ENCODE peak calls at places on chromosomes 16 and 17, in five cellular contexts. M, G, N, E and H are unnamed samples.

GRCh38 chr17:46977348-46977747 is 1.7 kb downstream of the RPRML start:
- DNase-seq in M (peak; percentile 69), G (no peak), N (no peak), E (peak; percentile 73), H (peak; percentile 32)

GRCh38 chr17:42171831-42172230 is 9.1 kb downstream of the KCNH4 start:
- DNase-seq in M (no peak), G (no peak), N (no peak), E (no peak), H (no peak)

GRCh38 chr17:4602041-4602440 is 17.7 kb downstream of the SMTNL2 start:
- DNase-seq in M (no peak), G (no peak), N (no peak), E (no peak), H (no peak)

GRCh38 chr17:1203111-1203966 is 23.6 kb upstream of the ABR start:
- DNase-seq in M (no peak), G (peak; percentile 86), N (peak; percentile 53), E (peak; percentile 87), H (peak; percentile 90)

GRCh38 chr16:71262391-71262790 is 26.8 kb downstream of the CMTR2 start:
- DNase-seq in M (no peak), G (no peak), N (no peak), E (no peak), H (no peak)

GRCh38 chr17:82118815-82119380 is 20.9 kb upstream of the FASN start:
- DNase-seq in M (no peak), G (no peak), N (peak; percentile 49), E (no peak), H (no peak)

GRCh38 chr16:88431651-88432050 is 21.4 kb upstream of the ZFPM1 start:
- DNase-seq in M (no peak), G (no peak), N (no peak), E (no peak), H (no peak)

GRCh38 chr17:74920306-74920620 is 2.8 kb downstream of the USH1G start:
- DNase-seq in M (no peak), G (no peak), N (no peak), E (no peak), H (no peak)

GRCh38 chr16:30096105-30096861 is at the start of gene YPEL3:
- DNase-seq in M (peak; percentile 90), G (peak; percentile 96), N (peak; percentile 79), E (peak; percentile 88), H (peak; percentile 98)

GRCh38 chr17:42438600-42439567 is 15.8 kb upstream of the CAVIN1 start:
- DNase-seq in M (no peak), G (peak; percentile 62), N (no peak), E (no peak), H (peak; percentile 81)

GRCh38 chr16:51651061-51651466 is 500.0 kb upstream of the SALL1 start:
- DNase-seq in M (no peak), G (no peak), N (peak; percentile 11), E (no peak), H (no peak)

GRCh38 chr16:30741461-30741914 is 6.7 kb upstream of the PHKG2 start:
- DNase-seq in M (no peak), G (peak; percentile 78), N (peak; percentile 83), E (peak; percentile 93), H (no peak)

GRCh38 chr16:3173892-3174617 is 13.9 kb upstream of the OR1F1 start:
- DNase-seq in M (no peak), G (peak; percentile 29), N (no peak), E (peak; percentile 76), H (peak; percentile 41)

GRCh38 chr17:36879027-36879426 is 58.2 kb upstream of the LHX1 start:
- DNase-seq in M (no peak), G (no peak), N (no peak), E (no peak), H (no peak)

GRCh38 chr16:50315346-50315997 is 49.1 kb downstream of the ADCY7 start:
- DNase-seq in M (no peak), G (peak; percentile 32), N (peak; percentile 9), E (no peak), H (peak; percentile 51)

GRCh38 chr17:33712120-33712519 is 419.0 kb upstream of the ASIC2 start:
- DNase-seq in M (no peak), G (no peak), N (no peak), E (no peak), H (no peak)

GRCh38 chr17:7843536-7844291 is 9.7 kb downstream of the KDM6B start:
- DNase-seq in M (no peak), G (peak; percentile 93), N (peak; percentile 82), E (peak; percentile 90), H (peak; percentile 97)

GRCh38 chr17:77395609-77396008 is 254.8 kb downstream of the SEC14L1 start:
- DNase-seq in M (no peak), G (no peak), N (no peak), E (no peak), H (no peak)

GRCh38 chr16:4913130-4913773 is 23.7 kb downstream of the PPL start:
- DNase-seq in M (no peak), G (peak; percentile 30), N (no peak), E (no peak), H (peak; percentile 15)

GRCh38 chr17:35612924-35613521 is 25.9 kb downstream of the AP2B1 start:
- DNase-seq in M (peak; percentile 14), G (no peak), N (peak; percentile 70), E (no peak), H (no peak)

GRCh38 chr17:57481901-57482300 is 225.6 kb downstream of the MSI2 start:
- DNase-seq in M (no peak), G (no peak), N (peak; percentile 100), E (no peak), H (no peak)

GRCh38 chr17:71098071-71098470 is 928.7 kb downstream of the KCNJ2 start:
- DNase-seq in M (no peak), G (no peak), N (no peak), E (no peak), H (no peak)

GRCh38 chr16:649646-650045 is 481 bp downstream of the WDR90 start:
- DNase-seq in M (no peak), G (no peak), N (no peak), E (no peak), H (peak; percentile 88)

GRCh38 chr17:57876866-57877237 is 27.0 kb upstream of the MRPS23 start:
- DNase-seq in M (no peak), G (no peak), N (no peak), E (no peak), H (no peak)

GRCh38 chr16:78444-79145 is 570 bp downstream of the MPG start:
- DNase-seq in M (no peak), G (no peak), N (peak; percentile 69), E (peak; percentile 43), H (peak; percentile 85)

GRCh38 chr17:70168044-70168978 is 1.0 kb upstream of the KCNJ2 start:
- DNase-seq in M (peak; percentile 30), G (peak; percentile 68), N (peak; percentile 70), E (peak; percentile 69), H (peak; percentile 88)

DNA sequence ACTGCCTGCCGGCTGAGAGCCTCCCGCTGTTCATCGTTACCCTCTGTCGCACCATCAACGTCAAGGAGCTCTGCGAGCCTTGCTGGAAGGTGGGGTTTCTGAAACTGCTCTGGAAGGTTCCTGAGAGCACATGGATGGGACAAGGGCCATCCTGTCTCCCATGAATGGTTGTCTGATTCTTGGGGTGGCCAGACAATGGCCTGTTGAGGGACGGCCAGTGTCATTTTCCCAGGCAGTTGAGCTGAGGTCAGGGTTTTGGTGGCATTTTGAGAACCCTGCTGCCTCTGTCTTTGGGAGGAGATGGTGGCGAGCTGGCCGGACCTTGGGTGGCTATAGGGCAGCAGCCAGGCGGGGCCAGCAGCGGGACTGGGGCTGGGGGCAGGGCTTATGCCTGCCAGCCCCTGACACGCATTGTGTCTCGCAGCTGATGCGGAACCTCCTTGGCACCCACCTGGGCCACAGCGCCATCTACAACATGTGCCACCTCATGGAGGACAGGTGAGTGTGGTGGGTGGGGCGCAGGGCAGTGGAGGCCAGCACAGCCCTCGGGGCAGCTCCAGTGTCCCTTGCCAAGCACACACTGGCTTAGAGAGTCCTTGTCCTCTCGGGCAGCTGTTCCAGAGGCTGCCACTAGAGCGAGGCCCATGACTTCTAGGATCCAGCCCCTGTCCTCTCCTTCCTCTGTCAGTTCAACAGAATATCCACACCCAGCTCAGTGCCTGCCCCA is 9.1 kb downstream of the TSC2 start:
- DNase-seq in M (no peak), G (no peak), N (no peak), E (no peak), H (no peak)
- TF ChIP-seq CTCF in M (peak; percentile 34), G (no peak), N (no peak), E (no peak), H (no peak)

DNA sequence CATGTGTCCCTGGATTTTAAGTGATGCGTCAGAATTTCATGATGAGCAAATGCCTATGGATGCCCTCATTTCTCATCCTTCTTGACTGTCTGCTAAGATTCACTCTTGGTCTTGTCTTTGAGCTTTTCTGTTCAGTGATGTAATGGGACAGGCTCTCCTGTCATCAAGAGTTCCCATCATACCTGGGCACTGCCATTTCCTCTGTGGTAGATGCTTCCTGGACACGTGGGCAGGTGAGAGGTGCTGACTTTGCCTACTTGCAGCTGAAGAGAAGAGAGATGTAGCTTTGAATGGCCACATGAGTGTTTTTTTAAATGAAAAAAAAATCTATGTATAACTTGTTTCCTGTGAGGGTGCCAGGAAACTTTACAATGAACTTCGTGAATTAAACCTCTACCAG is 557.7 kb downstream of the MAF start:
- DNase-seq in M (no peak), G (no peak), N (no peak), E (no peak), H (no peak)
- TF ChIP-seq CTCF in M (no peak), G (no peak), N (no peak), E (no peak), H (no peak)

GRCh38 chr16:75250089-75250808 is 1.2 kb downstream of the BCAR1 start:
- DNase-seq in M (no peak), G (no peak), N (no peak), E (peak; percentile 63), H (no peak)

GRCh38 chr16:75252049-75252864 is 833 bp upstream of the BCAR1 start:
- DNase-seq in M (no peak), G (no peak), N (no peak), E (no peak), H (peak; percentile 54)

GRCh38 chr16:75252946-75253911 is 1.8 kb upstream of the BCAR1 start:
- DNase-seq in M (no peak), G (peak; percentile 46), N (peak; percentile 69), E (no peak), H (peak; percentile 74)

GRCh38 chr16:75250809-75251279 is 580 bp downstream of the BCAR1 start:
- DNase-seq in M (peak; percentile 64), G (no peak), N (no peak), E (peak; percentile 91), H (no peak)

DNA sequence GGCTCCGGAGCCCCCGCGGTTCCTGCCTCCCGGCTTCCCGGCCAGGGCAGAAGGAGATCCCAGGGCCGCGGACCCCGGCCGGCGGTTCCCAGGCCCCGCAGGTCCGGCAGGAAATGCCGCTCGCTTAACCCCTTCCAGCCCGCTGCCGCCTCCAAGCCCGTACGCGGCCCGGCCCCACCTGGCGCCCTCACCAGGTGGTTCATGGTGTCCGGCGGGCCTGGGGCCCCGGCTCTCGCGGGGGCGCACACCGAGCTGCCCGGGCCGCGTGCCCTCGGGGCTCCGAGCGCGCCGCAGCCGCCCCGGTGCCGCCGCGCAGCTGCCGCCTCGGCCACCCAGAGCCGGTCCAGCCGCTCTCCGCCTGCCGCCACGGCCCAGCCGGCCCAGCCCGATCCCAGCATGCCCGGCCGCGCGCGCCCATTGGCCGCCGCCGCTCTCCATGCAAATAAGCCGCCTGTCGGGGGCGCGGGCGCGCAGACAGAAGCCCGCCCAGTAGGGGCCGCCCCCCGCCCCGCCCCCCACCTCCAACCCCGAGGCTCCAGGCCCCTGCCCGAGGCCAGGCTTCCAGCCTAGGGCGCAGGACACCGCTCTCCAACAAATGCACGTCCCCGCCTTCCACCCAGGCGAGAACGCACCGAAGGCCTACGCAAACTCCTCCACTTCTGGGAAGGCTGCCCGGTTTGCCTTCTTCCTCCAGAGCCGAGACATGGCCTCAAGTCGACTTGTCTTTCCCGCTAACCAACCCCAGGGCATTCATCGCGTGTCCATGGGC is at the start of gene BCAR1:
- DNase-seq in M (peak; percentile 86), G (peak; percentile 93), N (peak; percentile 87), E (peak; percentile 87), H (peak; percentile 85)
- TF ChIP-seq CTCF in M (no peak), G (peak; percentile 30), N (no peak), E (no peak), H (no peak)

GRCh38 chr16:65634833-65635232 is 513.0 kb upstream of the CDH11 start:
- DNase-seq in M (no peak), G (no peak), N (no peak), E (no peak), H (no peak)
- TF ChIP-seq CTCF in M (no peak), G (no peak), N (no peak), E (no peak), H (no peak)